ENCODE peak calls at places on chromosomes 7 and 10, in six cellular contexts. One of them, this sample, is unnamed.

GRCh38 chr7:50363327-50364060 is 59.0 kb downstream of the IKZF1 start:
- DNase-seq in trophoblast cell: no peak
- DNase-seq in IMR-90: no peak
- DNase-seq in mesendoderm: no peak
- DNase-seq in neuronal stem cell: no peak
- DNase-seq in mesenchymal stem cell: no peak
- DNase-seq in this sample: no peak

GRCh38 chr10:64086083-64086772 is 565.0 kb downstream of the REEP3 start:
- DNase-seq in trophoblast cell: no peak
- DNase-seq in IMR-90: no peak
- DNase-seq in mesendoderm: peak
- DNase-seq in neuronal stem cell: no peak
- DNase-seq in mesenchymal stem cell: no peak
- DNase-seq in this sample: peak

GRCh38 chr10:119197921-119198320 is 9.4 kb upstream of the GRK5 start:
- DNase-seq in trophoblast cell: no peak
- DNase-seq in IMR-90: peak
- DNase-seq in mesendoderm: no peak
- DNase-seq in neuronal stem cell: no peak
- DNase-seq in mesenchymal stem cell: peak
- DNase-seq in this sample: no peak

GRCh38 chr7:46949270-46949931 is 632.5 kb downstream of the TNS3 start:
- DNase-seq in trophoblast cell: no peak
- DNase-seq in IMR-90: no peak
- DNase-seq in mesendoderm: no peak
- DNase-seq in neuronal stem cell: no peak
- DNase-seq in mesenchymal stem cell: no peak
- DNase-seq in this sample: no peak

GRCh38 chr10:12875100-12875499 is 126.4 kb downstream of the CCDC3 start:
- DNase-seq in trophoblast cell: no peak
- DNase-seq in IMR-90: peak
- DNase-seq in mesendoderm: no peak
- DNase-seq in neuronal stem cell: no peak
- DNase-seq in mesenchymal stem cell: peak
- DNase-seq in this sample: no peak

GRCh38 chr10:96890172-96890513 is 58.0 kb downstream of the LCOR start:
- DNase-seq in trophoblast cell: peak
- DNase-seq in IMR-90: no peak
- DNase-seq in mesendoderm: peak
- DNase-seq in neuronal stem cell: no peak
- DNase-seq in mesenchymal stem cell: no peak
- DNase-seq in this sample: no peak

GRCh38 chr10:32582946-32583345 is 137.0 kb downstream of the CCDC7 start:
- DNase-seq in trophoblast cell: no peak
- DNase-seq in IMR-90: no peak
- DNase-seq in mesendoderm: peak
- DNase-seq in neuronal stem cell: no peak
- DNase-seq in mesenchymal stem cell: no peak
- DNase-seq in this sample: no peak

GRCh38 chr10:106038246-106038645 is 1126.3 kb downstream of the SORCS1 start:
- DNase-seq in trophoblast cell: no peak
- DNase-seq in IMR-90: no peak
- DNase-seq in mesendoderm: no peak
- DNase-seq in neuronal stem cell: no peak
- DNase-seq in mesenchymal stem cell: no peak
- DNase-seq in this sample: no peak

GRCh38 chr7:78607099-78607498 is 808.5 kb downstream of the PHTF2 start:
- DNase-seq in trophoblast cell: no peak
- DNase-seq in IMR-90: no peak
- DNase-seq in mesendoderm: peak
- DNase-seq in neuronal stem cell: no peak
- DNase-seq in mesenchymal stem cell: no peak
- DNase-seq in this sample: peak

GRCh38 chr10:11482306-11482705 is 129.1 kb downstream of the USP6NL start:
- DNase-seq in trophoblast cell: no peak
- DNase-seq in IMR-90: no peak
- DNase-seq in mesendoderm: no peak
- DNase-seq in neuronal stem cell: no peak
- DNase-seq in mesenchymal stem cell: no peak
- DNase-seq in this sample: no peak

GRCh38 chr10:71260622-71261325 is 48.4 kb downstream of the UNC5B start:
- DNase-seq in trophoblast cell: no peak
- DNase-seq in IMR-90: peak
- DNase-seq in mesendoderm: peak
- DNase-seq in neuronal stem cell: peak
- DNase-seq in mesenchymal stem cell: peak
- DNase-seq in this sample: no peak

GRCh38 chr10:3747984-3748383 is 37.0 kb downstream of the KLF6 start:
- DNase-seq in trophoblast cell: no peak
- DNase-seq in IMR-90: no peak
- DNase-seq in mesendoderm: no peak
- DNase-seq in neuronal stem cell: no peak
- DNase-seq in mesenchymal stem cell: no peak
- DNase-seq in this sample: no peak

GRCh38 chr7:108586274-108586710 is 16.6 kb downstream of the DNAJB9 start:
- DNase-seq in trophoblast cell: no peak
- DNase-seq in IMR-90: no peak
- DNase-seq in mesendoderm: no peak
- DNase-seq in neuronal stem cell: no peak
- DNase-seq in mesenchymal stem cell: no peak
- DNase-seq in this sample: no peak

DNA sequence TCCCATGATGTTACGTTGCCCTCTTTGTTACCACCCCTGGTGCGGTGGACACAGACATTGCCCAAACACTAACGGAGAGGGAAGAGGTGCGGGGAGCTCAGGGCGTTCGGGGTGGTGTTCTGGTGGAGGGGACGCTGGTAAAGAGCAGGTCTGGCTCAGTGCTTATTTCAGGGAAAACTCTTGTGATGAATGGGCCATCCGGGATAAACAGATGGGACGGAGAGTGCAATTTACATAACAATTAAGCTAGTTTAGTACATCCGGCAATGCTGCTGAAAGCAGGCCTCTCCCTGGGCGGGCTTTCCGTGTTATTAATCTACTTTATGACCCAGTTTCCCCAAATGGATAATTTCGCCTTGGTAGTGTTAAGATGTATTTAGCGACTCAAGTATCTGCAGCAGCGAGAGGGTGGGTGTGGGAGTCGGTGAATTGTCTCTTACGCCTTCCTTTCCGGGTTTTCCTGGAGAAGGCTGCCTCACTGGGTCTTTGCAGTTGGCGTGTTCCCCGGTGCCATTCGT is 25.1 kb downstream of the FOXK1 start:
- DNase-seq in trophoblast cell: no peak
- DNase-seq in IMR-90: no peak
- DNase-seq in mesendoderm: peak
- DNase-seq in neuronal stem cell: peak
- DNase-seq in mesenchymal stem cell: peak
- DNase-seq in this sample: peak
- H2BK120ac ChIP-seq in trophoblast cell: no peak
- H2BK120ac ChIP-seq in IMR-90: no peak
- H2BK120ac ChIP-seq in mesendoderm: peak
- H2BK120ac ChIP-seq in neuronal stem cell: no peak
- H2BK120ac ChIP-seq in mesenchymal stem cell: peak
- H2BK120ac ChIP-seq in this sample: no peak

GRCh38 chr10:29469481-29470354 is 165.1 kb downstream of the SVIL start:
- DNase-seq in trophoblast cell: no peak
- DNase-seq in IMR-90: no peak
- DNase-seq in mesendoderm: no peak
- DNase-seq in neuronal stem cell: no peak
- DNase-seq in mesenchymal stem cell: no peak
- DNase-seq in this sample: no peak

GRCh38 chr10:29470355-29470705 is 164.4 kb downstream of the SVIL start:
- DNase-seq in trophoblast cell: no peak
- DNase-seq in IMR-90: no peak
- DNase-seq in mesendoderm: peak
- DNase-seq in neuronal stem cell: peak
- DNase-seq in mesenchymal stem cell: no peak
- DNase-seq in this sample: peak

GRCh38 chr10:29471483-29471859 is 163.3 kb downstream of the SVIL start:
- DNase-seq in trophoblast cell: no peak
- DNase-seq in IMR-90: peak
- DNase-seq in mesendoderm: peak
- DNase-seq in neuronal stem cell: no peak
- DNase-seq in mesenchymal stem cell: peak
- DNase-seq in this sample: no peak

GRCh38 chr10:29472268-29473086 is 162.3 kb downstream of the SVIL start:
- DNase-seq in trophoblast cell: no peak
- DNase-seq in IMR-90: no peak
- DNase-seq in mesendoderm: no peak
- DNase-seq in neuronal stem cell: no peak
- DNase-seq in mesenchymal stem cell: no peak
- DNase-seq in this sample: no peak

DNA sequence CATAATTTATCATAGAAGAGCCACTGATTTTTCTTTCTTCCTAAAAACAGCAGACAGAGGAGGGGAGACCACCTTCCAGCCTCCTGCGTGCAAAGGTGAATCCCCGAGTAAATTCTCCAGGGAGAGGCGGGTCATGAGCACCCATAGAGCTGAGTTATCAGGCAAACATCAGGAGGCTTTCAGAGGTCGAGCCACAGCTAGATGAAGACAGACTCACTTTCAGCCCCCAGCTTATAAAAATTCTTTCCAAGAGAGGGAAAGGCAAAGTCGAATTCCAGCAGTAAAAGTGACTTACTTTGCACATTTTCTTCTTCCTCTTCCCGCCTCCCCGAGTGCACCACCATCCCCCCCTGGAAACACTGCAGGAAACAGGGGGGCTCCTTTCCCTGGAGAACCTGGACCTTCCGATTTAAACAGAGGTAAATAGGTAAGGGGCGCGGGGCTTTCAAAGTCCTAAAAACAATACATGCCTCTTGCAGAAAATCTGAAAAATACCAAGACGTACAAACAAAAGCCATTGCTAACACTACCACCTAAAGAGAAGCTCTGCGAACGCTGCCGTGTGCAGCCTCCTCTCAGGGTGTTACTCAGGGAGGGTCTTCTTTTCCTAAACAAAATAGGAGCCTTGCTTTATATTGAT is 163.8 kb downstream of the SVIL start:
- DNase-seq in trophoblast cell: no peak
- DNase-seq in IMR-90: no peak
- DNase-seq in mesendoderm: peak
- DNase-seq in neuronal stem cell: no peak
- DNase-seq in mesenchymal stem cell: no peak
- DNase-seq in this sample: no peak
- H3K4me3 ChIP-seq in trophoblast cell: no peak
- H3K4me3 ChIP-seq in IMR-90: no peak
- H3K4me3 ChIP-seq in mesendoderm: no peak
- H3K4me3 ChIP-seq in neuronal stem cell: no peak
- H3K4me3 ChIP-seq in mesenchymal stem cell: no peak
- H3K4me3 ChIP-seq in this sample: no peak

GRCh38 chr10:125629758-125630376 is 53.1 kb downstream of the TEX36 start:
- DNase-seq in trophoblast cell: no peak
- DNase-seq in IMR-90: peak
- DNase-seq in mesendoderm: peak
- DNase-seq in neuronal stem cell: no peak
- DNase-seq in mesenchymal stem cell: peak
- DNase-seq in this sample: no peak
- H2BK120ac ChIP-seq in trophoblast cell: no peak
- H2BK120ac ChIP-seq in IMR-90: no peak
- H2BK120ac ChIP-seq in mesendoderm: no peak
- H2BK120ac ChIP-seq in neuronal stem cell: no peak
- H2BK120ac ChIP-seq in mesenchymal stem cell: no peak
- H2BK120ac ChIP-seq in this sample: no peak

GRCh38 chr7:130490888-130491771 is 755 bp upstream of the MEST start:
- DNase-seq in trophoblast cell: no peak
- DNase-seq in IMR-90: peak
- DNase-seq in mesendoderm: no peak
- DNase-seq in neuronal stem cell: peak
- DNase-seq in mesenchymal stem cell: peak
- DNase-seq in this sample: peak
- H3K4me3 ChIP-seq in trophoblast cell: peak
- H3K4me3 ChIP-seq in IMR-90: peak
- H3K4me3 ChIP-seq in mesendoderm: peak
- H3K4me3 ChIP-seq in neuronal stem cell: peak
- H3K4me3 ChIP-seq in mesenchymal stem cell: peak
- H3K4me3 ChIP-seq in this sample: peak

GRCh38 chr7:30104134-30104533 is 30.7 kb upstream of the MTURN start:
- DNase-seq in trophoblast cell: no peak
- DNase-seq in IMR-90: no peak
- DNase-seq in mesendoderm: no peak
- DNase-seq in neuronal stem cell: no peak
- DNase-seq in mesenchymal stem cell: no peak
- DNase-seq in this sample: no peak
- H2BK120ac ChIP-seq in trophoblast cell: no peak
- H2BK120ac ChIP-seq in IMR-90: no peak
- H2BK120ac ChIP-seq in mesendoderm: no peak
- H2BK120ac ChIP-seq in neuronal stem cell: no peak
- H2BK120ac ChIP-seq in mesenchymal stem cell: no peak
- H2BK120ac ChIP-seq in this sample: no peak

GRCh38 chr10:45427305-45427955 is 53.4 kb downstream of the ALOX5 start:
- DNase-seq in trophoblast cell: no peak
- DNase-seq in IMR-90: no peak
- DNase-seq in mesendoderm: no peak
- DNase-seq in neuronal stem cell: no peak
- DNase-seq in mesenchymal stem cell: no peak
- DNase-seq in this sample: no peak
- H3K4me3 ChIP-seq in trophoblast cell: no peak
- H3K4me3 ChIP-seq in IMR-90: no peak
- H3K4me3 ChIP-seq in mesendoderm: no peak
- H3K4me3 ChIP-seq in neuronal stem cell: no peak
- H3K4me3 ChIP-seq in mesenchymal stem cell: no peak
- H3K4me3 ChIP-seq in this sample: no peak

GRCh38 chr7:25858200-25858561 is 293.8 kb upstream of the NFE2L3 start:
- DNase-seq in trophoblast cell: no peak
- DNase-seq in IMR-90: no peak
- DNase-seq in mesendoderm: no peak
- DNase-seq in neuronal stem cell: no peak
- DNase-seq in mesenchymal stem cell: no peak
- DNase-seq in this sample: no peak

GRCh38 chr7:25856056-25856780 is 295.8 kb upstream of the NFE2L3 start:
- DNase-seq in trophoblast cell: peak
- DNase-seq in IMR-90: peak
- DNase-seq in mesendoderm: no peak
- DNase-seq in neuronal stem cell: no peak
- DNase-seq in mesenchymal stem cell: peak
- DNase-seq in this sample: no peak

GRCh38 chr7:25859412-25859704 is 292.6 kb upstream of the NFE2L3 start:
- DNase-seq in trophoblast cell: no peak
- DNase-seq in IMR-90: no peak
- DNase-seq in mesendoderm: no peak
- DNase-seq in neuronal stem cell: no peak
- DNase-seq in mesenchymal stem cell: peak
- DNase-seq in this sample: no peak

GRCh38 chr7:25858562-25859411 is 293.2 kb upstream of the NFE2L3 start:
- DNase-seq in trophoblast cell: no peak
- DNase-seq in IMR-90: no peak
- DNase-seq in mesendoderm: peak
- DNase-seq in neuronal stem cell: no peak
- DNase-seq in mesenchymal stem cell: peak
- DNase-seq in this sample: no peak

GRCh38 chr7:25857376-25858067 is 294.5 kb upstream of the NFE2L3 start:
- DNase-seq in trophoblast cell: peak
- DNase-seq in IMR-90: peak
- DNase-seq in mesendoderm: peak
- DNase-seq in neuronal stem cell: no peak
- DNase-seq in mesenchymal stem cell: peak
- DNase-seq in this sample: no peak
- H2BK120ac ChIP-seq in trophoblast cell: peak
- H2BK120ac ChIP-seq in IMR-90: peak
- H2BK120ac ChIP-seq in mesendoderm: no peak
- H2BK120ac ChIP-seq in neuronal stem cell: no peak
- H2BK120ac ChIP-seq in mesenchymal stem cell: peak
- H2BK120ac ChIP-seq in this sample: no peak

GRCh38 chr7:92773808-92774207 is 62.6 kb downstream of the CDK6 start:
- DNase-seq in trophoblast cell: no peak
- DNase-seq in IMR-90: no peak
- DNase-seq in mesendoderm: no peak
- DNase-seq in neuronal stem cell: no peak
- DNase-seq in mesenchymal stem cell: no peak
- DNase-seq in this sample: no peak
- H3K4me3 ChIP-seq in trophoblast cell: no peak
- H3K4me3 ChIP-seq in IMR-90: no peak
- H3K4me3 ChIP-seq in mesendoderm: no peak
- H3K4me3 ChIP-seq in neuronal stem cell: no peak
- H3K4me3 ChIP-seq in mesenchymal stem cell: no peak
- H3K4me3 ChIP-seq in this sample: no peak

This sample was measured in H1.